ENCODE peak calls at places on chromosome 13, in seven cellular contexts. O is esophagus squamous epithelium, S is heart left ventricle, I is adrenal gland, U is sigmoid colon, R is tibial nerve, L is right lobe of liver. T is an unnamed sample.
A peak's percentile ranks its signal among the peaks of the same experiment; 100 is the strongest.

GRCh38 chr13:94196426-94196825 is 283.1 kb downstream of the DCT start:
- DNase-seq in O (no peak), L (no peak), I (no peak), S (no peak), U (no peak), R (no peak), T (no peak)

GRCh38 chr13:66556306-66556705 is 673.8 kb downstream of the PCDH9 start:
- DNase-seq in U (no peak), O (no peak), S (no peak), R (no peak), I (no peak), L (no peak), T (no peak)

GRCh38 chr13:24618219-24618955 is 61.8 kb upstream of the ATP12A start:
- DNase-seq in U (no peak), S (no peak), R (no peak), I (no peak), L (no peak), O (no peak), T (no peak)

GRCh38 chr13:51912091-51912490 is 50.3 kb downstream of the CCDC70 start:
- DNase-seq in O (no peak), L (no peak), I (no peak), S (no peak), U (no peak), R (no peak), T (peak; percentile 48)

GRCh38 chr13:46846736-46847135 is 49.8 kb upstream of the ESD start:
- DNase-seq in R (no peak), I (no peak), L (no peak), U (no peak), S (no peak), O (no peak), T (no peak)

GRCh38 chr13:31067416-31068118 is 94.1 kb downstream of the HSPH1 start:
- DNase-seq in S (no peak), O (no peak), I (no peak), L (no peak), R (no peak), U (no peak), T (no peak)

GRCh38 chr13:78674638-78675037 is 15.7 kb upstream of the OBI1 start:
- DNase-seq in U (no peak), O (no peak), S (no peak), R (no peak), I (no peak), L (no peak), T (no peak)

GRCh38 chr13:46858163-46858562 is 38.7 kb downstream of the HTR2A start:
- DNase-seq in R (no peak), I (no peak), S (no peak), L (no peak), U (no peak), O (no peak), T (no peak)

GRCh38 chr13:87671031-87671823 is at the start of gene SLITRK5:
- DNase-seq in I (peak; percentile 73), S (peak; percentile 80), R (peak; percentile 62), U (peak; percentile 80), O (no peak), L (peak; percentile 68), T (no peak)

GRCh38 chr13:26759907-26760834 is at the start of gene GPR12:
- DNase-seq in U (no peak), O (no peak), I (no peak), L (no peak), R (no peak), S (no peak), T (no peak)

GRCh38 chr13:59782696-59783095 is 381.0 kb downstream of the DIAPH3 start:
- DNase-seq in L (no peak), O (no peak), R (no peak), I (no peak), U (no peak), S (no peak), T (no peak)

GRCh38 chr13:26280295-26280694 is 26.4 kb downstream of the CDK8 start:
- DNase-seq in S (no peak), U (no peak), O (no peak), R (no peak), I (no peak), L (no peak), T (no peak)

GRCh38 chr13:106847049-106847448 is 279.1 kb upstream of the ARGLU1 start:
- DNase-seq in L (no peak), U (no peak), O (no peak), I (no peak), S (no peak), R (no peak), T (no peak)

GRCh38 chr13:44249439-44249838 is 124.2 kb upstream of the SERP2 start:
- DNase-seq in U (peak; percentile 91), R (peak; percentile 76), S (peak; percentile 79), O (no peak), L (no peak), I (no peak), T (peak; percentile 46)

GRCh38 chr13:40158218-40158617 is 502.8 kb downstream of the COG6 start:
- DNase-seq in I (no peak), R (no peak), S (no peak), U (no peak), O (no peak), L (no peak), T (no peak)

GRCh38 chr13:42946927-42947326 is 45.1 kb downstream of the EPSTI1 start:
- DNase-seq in U (no peak), I (no peak), O (no peak), R (no peak), L (no peak), S (no peak), T (no peak)

GRCh38 chr13:33017410-33017929 is 1.2 kb downstream of the KL start:
- DNase-seq in O (no peak), S (no peak), L (peak; percentile 55), I (peak; percentile 17), R (peak; percentile 69), U (peak; percentile 84), T (peak; percentile 88)

GRCh38 chr13:71610876-71611275 is 256.1 kb downstream of the DACH1 start:
- DNase-seq in R (no peak), S (no peak), U (no peak), O (no peak), L (no peak), I (no peak), T (no peak)

GRCh38 chr13:26839682-26840081 is 79.1 kb upstream of the GPR12 start:
- DNase-seq in S (no peak), U (no peak), R (no peak), L (peak; percentile 62), O (no peak), I (no peak), T (no peak)

GRCh38 chr13:110306960-110307696 is at the start of the genes COL4A1 and COL4A2:
- DNase-seq in S (peak; percentile 90), L (no peak), I (peak; percentile 58), O (no peak), R (peak; percentile 64), U (peak; percentile 95), T (peak; percentile 92)

GRCh38 chr13:110309661-110310524 is 2.8 kb downstream of the COL4A2 start:
- DNase-seq in R (no peak), O (no peak), U (peak; percentile 66), L (no peak), I (no peak), S (no peak), T (peak; percentile 76)

GRCh38 chr13:110309159-110309476 is 2.0 kb downstream of the COL4A2 start:
- DNase-seq in U (peak; percentile 51), O (no peak), L (no peak), I (no peak), R (no peak), S (no peak), T (no peak)

GRCh38 chr13:110307697-110308376 is 753 bp downstream of the COL4A2 start:
- DNase-seq in R (no peak), S (no peak), U (peak; percentile 77), L (no peak), I (no peak), O (no peak), T (peak; percentile 88)

GRCh38 chr13:110308377-110309158 is 1.5 kb downstream of the COL4A2 start:
- DNase-seq in S (no peak), I (no peak), R (peak; percentile 53), O (no peak), L (no peak), U (peak; percentile 85), T (no peak)
- TF ChIP-seq POLR2A in S (peak; percentile 26), I (no peak), R (peak; percentile 25), O (no peak), L (no peak), U (peak; percentile 41), T (no peak)

GRCh38 chr13:28678809-28679208 is 19.9 kb downstream of the POMP start:
- DNase-seq in U (no peak), S (no peak), O (no peak), L (no peak), R (no peak), I (no peak), T (no peak)
- TF ChIP-seq CTCF in U (no peak), S (no peak), O (no peak), L (no peak), R (no peak), I (no peak), T (no peak)

GRCh38 chr13:112586334-112586733 is 1.6 kb downstream of the TUBGCP3 start:
- DNase-seq in R (no peak), S (no peak), L (no peak), U (no peak), I (no peak), O (no peak), T (no peak)

GRCh38 chr13:112580912-112581311 is 7.0 kb downstream of the TUBGCP3 start:
- DNase-seq in U (no peak), L (no peak), O (no peak), S (no peak), I (no peak), R (no peak), T (no peak)

GRCh38 chr13:112580211-112580610 is 7.7 kb downstream of the TUBGCP3 start:
- DNase-seq in R (no peak), O (no peak), L (no peak), U (no peak), I (no peak), S (no peak), T (no peak)

GRCh38 chr13:112582305-112582704 is 5.6 kb downstream of the TUBGCP3 start:
- DNase-seq in R (no peak), L (no peak), O (no peak), S (no peak), I (no peak), U (no peak), T (no peak)

DNA sequence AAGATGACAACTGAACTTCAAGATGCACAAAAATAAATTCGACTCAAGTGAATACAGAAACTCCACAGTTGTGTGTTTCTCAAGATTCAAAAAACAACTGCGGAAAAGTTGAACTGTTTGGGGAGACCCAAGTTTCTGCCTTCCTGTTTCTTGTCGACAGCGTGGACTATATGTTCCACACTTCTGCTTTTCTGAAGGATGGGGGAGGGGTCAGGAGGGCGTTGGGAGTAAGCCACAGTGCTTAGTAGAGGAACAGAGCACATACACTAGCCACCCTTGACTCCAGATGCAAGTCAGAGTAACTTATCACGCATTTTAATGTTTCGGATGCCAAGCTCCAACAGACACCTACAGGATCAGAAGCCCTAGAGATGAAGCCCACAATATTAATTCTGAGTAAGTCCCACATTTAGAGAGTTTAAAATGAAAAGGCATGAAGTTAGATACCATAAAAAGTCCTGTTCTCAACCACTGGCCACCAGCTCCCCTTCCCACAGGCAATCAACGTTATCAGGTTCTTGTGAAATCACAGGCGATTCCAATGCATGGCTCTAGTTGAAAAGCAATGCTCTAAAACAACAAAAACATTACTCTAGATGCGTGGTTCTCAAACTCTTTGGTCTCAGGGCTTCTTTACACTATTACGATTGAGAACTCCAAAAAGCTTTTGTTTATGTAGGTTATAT is 4.2 kb downstream of the TUBGCP3 start:
- DNase-seq in L (no peak), I (no peak), O (no peak), U (no peak), S (no peak), R (peak; percentile 64), T (peak; percentile 49)
- H3K4me3 ChIP-seq in L (no peak overlapping the region), I (no peak overlapping the region), O (no peak overlapping the region), U (no peak overlapping the region), S (no peak overlapping the region), R (no peak overlapping the region), T (no peak overlapping the region)

GRCh38 chr13:20125783-20126165 is 35.1 kb downstream of the GJA3 start:
- DNase-seq in L (no peak), U (no peak), I (no peak), O (no peak), S (no peak), R (no peak), T (no peak)
- TF ChIP-seq POLR2A in L (no peak), U (no peak), I (no peak), O (no peak), S (no peak), R (no peak), T (no peak)